ENCODE peak calls at places on chromosome 2, in four cellular contexts. F is adrenal gland, Q is heart left ventricle, O is A549. R is an unnamed sample.
A peak's percentile ranks its signal among the peaks of the same experiment; 100 is the strongest.

GRCh38 chr2:232897386-232897970 is 27.4 kb downstream of the SNORC start:
- DNase-seq in F (no peak), Q (no peak), O (no peak), R (no peak)

GRCh38 chr2:98148968-98149697 is 62.2 kb downstream of the VWA3B start:
- DNase-seq in F (peak; percentile 58), Q (no peak), O (no peak), R (peak; percentile 30)

GRCh38 chr2:202960524-202960923 is 48.4 kb downstream of the CARF start:
- DNase-seq in F (no peak), Q (no peak), O (no peak), R (no peak)

GRCh38 chr2:59936031-59936430 is 617.4 kb downstream of the BCL11A start:
- DNase-seq in F (no peak), Q (no peak), O (no peak), R (no peak)

GRCh38 chr2:191171708-191172355 is 21.0 kb upstream of the STAT4 start:
- DNase-seq in F (peak; percentile 26), Q (no peak), O (peak; percentile 37), R (no peak)

GRCh38 chr2:14634223-14634884 is 1.8 kb downstream of the LRATD1 start:
- DNase-seq in F (peak; percentile 79), Q (peak; percentile 63), O (peak; percentile 82), R (no peak)

GRCh38 chr2:19632327-19633040 is 269.3 kb downstream of the TTC32 start:
- DNase-seq in F (peak; percentile 62), Q (peak; percentile 29), O (no peak), R (no peak)

GRCh38 chr2:126586321-126586720 is 69.6 kb upstream of the GYPC start:
- DNase-seq in F (no peak), Q (peak; percentile 46), O (no peak), R (no peak)

GRCh38 chr2:125169764-125170146 is 1144.7 kb downstream of the CNTNAP5 start:
- DNase-seq in F (no peak), Q (no peak), O (no peak), R (no peak)

GRCh38 chr2:131056204-131056975 is 36.9 kb downstream of the FAM168B start:
- DNase-seq in F (no peak), Q (no peak), O (no peak), R (no peak)

GRCh38 chr2:50535971-50536759 is 495.8 kb downstream of the NRXN1 start:
- DNase-seq in F (no peak), Q (no peak), O (no peak), R (no peak)

GRCh38 chr2:230230087-230230486 is 4.6 kb downstream of the SP140 start:
- DNase-seq in F (no peak), Q (no peak), O (no peak), R (no peak)

GRCh38 chr2:156341482-156342251 is 9.1 kb upstream of the NR4A2 start:
- DNase-seq in F (peak; percentile 95), Q (peak; percentile 94), O (peak; percentile 71), R (peak; percentile 70)

GRCh38 chr2:117396161-117396560 is 418.3 kb upstream of the DDX18 start:
- DNase-seq in F (no peak), Q (no peak), O (no peak), R (no peak)

GRCh38 chr2:41723531-41723930 is 324.3 kb upstream of the PKDCC start:
- DNase-seq in F (no peak), Q (no peak), O (no peak), R (no peak)

GRCh38 chr2:1628893-1629292 is 115.4 kb downstream of the PXDN start:
- DNase-seq in F (peak; percentile 31), Q (no peak), O (no peak), R (no peak)

GRCh38 chr2:45380131-45380836 is 230.8 kb downstream of the SRBD1 start:
- DNase-seq in F (no peak), Q (no peak), O (peak; percentile 35), R (peak; percentile 32)

GRCh38 chr2:3650140-3650944 is 7.7 kb upstream of the ALLC start:
- DNase-seq in F (no peak), Q (no peak), O (peak; percentile 24), R (no peak)

GRCh38 chr2:25265802-25266201 is 75.9 kb downstream of the DNMT3A start:
- DNase-seq in F (no peak), Q (no peak), O (no peak), R (no peak)

GRCh38 chr2:28654981-28655322 is 96.7 kb upstream of the PPP1CB start:
- DNase-seq in F (no peak), Q (no peak), O (no peak), R (no peak)

GRCh38 chr2:20186078-20186854 is 38.7 kb downstream of the SDC1 start:
- DNase-seq in F (peak; percentile 91), Q (no peak), O (peak; percentile 42), R (peak; percentile 89)

GRCh38 chr2:141464995-141465394 is 665.8 kb downstream of the LRP1B start:
- DNase-seq in F (no peak), Q (no peak), O (no peak), R (no peak)

GRCh38 chr2:82650038-82650437 is 1809.0 kb downstream of the SUCLG1 start:
- DNase-seq in F (no peak), Q (no peak), O (no peak), R (no peak)

GRCh38 chr2:197952540-197953202 is 148.3 kb downstream of the PLCL1 start:
- DNase-seq in F (no peak), Q (no peak), O (no peak), R (no peak)

GRCh38 chr2:241189093-241189855 is 797 bp downstream of the ANO7 start:
- DNase-seq in F (no peak), Q (no peak), O (no peak), R (no peak)

GRCh38 chr2:54020793-54021414 is 50.1 kb upstream of the PSME4 start:
- DNase-seq in F (no peak), Q (no peak), O (no peak), R (no peak)

GRCh38 chr2:166417669-166418068 is 41.9 kb upstream of the SCN9A start:
- DNase-seq in F (no peak), Q (no peak), O (no peak), R (no peak)

GRCh38 chr2:102278720-102279390 is 32.5 kb upstream of the IL1RL1 start:
- DNase-seq in F (no peak), Q (no peak), O (no peak), R (no peak)

GRCh38 chr2:100292022-100292580 is 30.2 kb downstream of the LONRF2 start:
- DNase-seq in F (peak; percentile 95), Q (no peak), O (peak; percentile 82), R (peak; percentile 69)

GRCh38 chr2:54673501-54673998 is 49.9 kb upstream of the EML6 start:
- DNase-seq in F (peak; percentile 92), Q (peak; percentile 89), O (no peak), R (no peak)

GRCh38 chr2:208064220-208064951 is 39.1 kb upstream of the PLEKHM3 start:
- DNase-seq in F (no peak), Q (no peak), O (no peak), R (peak; percentile 43)

GRCh38 chr2:38875576-38876367 is at the start of the genes DHX57 and MORN2:
- DNase-seq in F (peak; percentile 90), Q (peak; percentile 89), O (peak; percentile 98), R (peak; percentile 92)
- TF ChIP-seq POLR2A in F (peak; percentile 43), Q (peak; percentile 24), O (peak; percentile 79), R (peak; percentile 73)

GRCh38 chr2:64751286-64752260 is 97.9 kb upstream of the SERTAD2 start:
- DNase-seq in F (peak; percentile 100), Q (peak; percentile 99), O (peak; percentile 99), R (peak; percentile 86)
- TF ChIP-seq POLR2A in F (peak; percentile 98), Q (peak; percentile 89), O (peak; percentile 79), R (peak; percentile 60)

DNA sequence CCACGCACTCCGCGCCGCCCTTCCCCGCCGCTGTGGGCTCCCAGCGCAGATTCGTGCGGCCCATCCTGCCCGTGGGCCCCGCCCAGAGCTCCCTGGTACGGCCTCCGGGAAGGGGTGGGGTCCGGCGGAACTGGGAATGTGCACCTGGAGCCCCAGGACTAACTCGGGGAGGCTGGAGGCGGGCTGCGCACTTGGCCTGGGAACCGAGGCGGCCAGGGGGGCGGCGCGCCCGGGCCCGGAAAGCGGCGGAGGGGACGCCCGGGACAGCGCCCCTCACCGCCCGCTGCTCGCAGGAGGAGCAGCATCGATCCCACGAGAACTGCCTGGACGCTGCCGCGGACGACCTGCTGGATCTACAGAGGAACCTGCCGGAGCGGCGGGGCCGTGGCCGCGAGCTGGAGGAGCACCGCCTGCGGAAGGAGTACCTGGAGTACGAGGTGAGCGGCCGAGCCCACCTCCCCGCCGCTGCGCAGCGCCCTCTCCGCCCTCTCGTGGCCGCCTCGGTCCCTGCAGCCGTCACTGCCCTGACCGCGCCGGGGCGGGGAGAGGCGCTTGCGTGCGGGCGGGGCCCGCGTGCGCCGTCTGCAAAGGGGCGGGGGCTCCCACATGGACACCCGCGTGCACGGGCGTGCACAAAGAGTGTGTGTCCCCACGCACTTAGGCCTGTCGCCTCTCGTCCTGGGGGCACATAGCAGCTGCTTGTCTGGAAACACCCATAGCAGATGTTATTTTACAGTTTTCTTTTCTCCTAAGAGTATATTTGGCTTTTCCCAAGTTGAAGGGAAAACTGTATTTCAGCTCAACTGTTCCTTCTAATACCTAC is 25.2 kb downstream of the PSD4 start:
- DNase-seq in F (peak; percentile 84), Q (peak; percentile 82), O (peak; percentile 61), R (peak; percentile 81)
- TF ChIP-seq POLR2A in F (peak; percentile 67), Q (no peak), O (peak; percentile 62), R (no peak)

DNA sequence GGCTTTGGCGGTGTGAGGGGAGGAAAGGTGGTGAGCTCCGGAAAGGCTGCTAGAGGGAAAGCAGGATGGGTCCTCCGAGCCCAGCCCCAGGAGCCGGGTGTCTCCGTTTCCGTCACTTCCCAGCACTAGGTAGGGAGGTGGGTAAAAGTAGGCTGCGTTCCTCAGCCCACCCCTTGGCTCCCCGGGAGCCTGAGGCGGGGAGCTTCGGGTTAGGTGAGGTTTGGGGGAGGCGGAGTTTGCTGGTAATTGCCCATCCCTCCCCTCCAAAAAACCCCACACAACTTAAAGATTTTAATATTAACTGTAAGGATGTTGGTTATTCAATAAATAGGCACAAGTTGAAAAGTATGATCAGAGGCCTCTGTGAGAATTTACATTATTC is 552 bp upstream of the ATF2 start:
- DNase-seq in F (no peak), Q (no peak), O (no peak), R (no peak)
- TF ChIP-seq POLR2A in F (no peak), Q (no peak), O (peak; percentile 65), R (peak; percentile 77)

GRCh38 chr2:8241317-8241716 is 440.5 kb upstream of the ID2 start:
- DNase-seq in F (no peak), Q (no peak), O (no peak), R (no peak)
- TF ChIP-seq POLR2A in F (no peak), Q (no peak), O (no peak), R (no peak)

GRCh38 chr2:74472945-74473258 is 422 bp upstream of the MRPL53 start:
- DNase-seq in F (no peak), Q (no peak), O (no peak), R (no peak)

GRCh38 chr2:74471332-74472065 is 981 bp downstream of the MRPL53 start:
- DNase-seq in F (no peak), Q (no peak), O (no peak), R (no peak)

GRCh38 chr2:74472086-74472944 is at the start of gene MRPL53:
- DNase-seq in F (peak; percentile 95), Q (peak; percentile 96), O (peak; percentile 70), R (peak; percentile 70)

GRCh38 chr2:74474899-74475298 is 2.4 kb upstream of the MRPL53 start:
- DNase-seq in F (no peak), Q (no peak), O (no peak), R (no peak)

DNA sequence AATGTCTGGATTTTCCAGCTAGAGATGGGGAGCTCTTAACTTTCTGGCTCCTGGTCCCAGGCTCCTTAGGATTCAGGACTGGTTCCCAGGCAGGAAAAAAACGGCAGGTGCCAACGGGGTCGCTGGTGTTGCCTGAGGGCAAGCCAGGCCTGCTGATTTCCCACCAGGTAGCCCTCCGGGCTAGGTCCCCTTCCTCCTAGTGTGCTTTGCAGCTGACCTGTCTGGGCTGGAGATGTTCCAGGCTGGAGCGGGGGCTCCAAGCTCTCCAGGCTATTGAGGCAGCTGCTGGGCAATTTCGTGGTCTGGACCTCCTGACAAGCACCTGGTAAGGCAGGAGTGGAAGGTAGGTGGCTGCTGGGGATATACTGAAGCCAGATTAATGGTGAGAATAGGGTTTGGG is 2.0 kb upstream of the MRPL53 start:
- DNase-seq in F (no peak), Q (no peak), O (no peak), R (no peak)
- TF ChIP-seq POLR2A in F (no peak), Q (no peak), O (no peak), R (no peak)